ENCODE peak calls at places on chromosomes 7 and 10, in four cellular contexts. D is mesendoderm, V is H1, E is trophoblast cell. B is an unnamed sample.

GRCh38 chr10:62502995-62503613 is 128.9 kb downstream of the ZNF365 start:
- DNase-seq in D (no peak), V (no peak), E (no peak), B (no peak)

GRCh38 chr10:15879663-15880062 is 19.4 kb upstream of the MINDY3 start:
- DNase-seq in D (peak; percentile 51), V (no peak), E (no peak), B (no peak)

GRCh38 chr7:132422502-132423101 is 153.7 kb downstream of the PLXNA4 start:
- DNase-seq in E (no peak), D (no peak), V (no peak), B (no peak)

GRCh38 chr10:59593768-59594167 is 115.9 kb downstream of the SLC16A9 start:
- DNase-seq in D (no peak), V (no peak), E (no peak), B (no peak)

GRCh38 chr7:47132471-47132870 is 449.4 kb downstream of the TNS3 start:
- DNase-seq in D (no peak), V (no peak), E (no peak), B (no peak)

GRCh38 chr7:48924433-48924832 is at the start of gene CDC14C:
- DNase-seq in E (no peak), V (no peak), D (no peak), B (no peak)

GRCh38 chr7:54166419-54166818 is 375.8 kb upstream of the VSTM2A start:
- DNase-seq in V (no peak), E (no peak), D (no peak), B (no peak)

GRCh38 chr10:59240581-59241183 is 64.2 kb downstream of the PHYHIPL start:
- DNase-seq in D (peak; percentile 40), E (no peak), V (peak; percentile 49), B (no peak)

GRCh38 chr10:117454502-117454901 is 79.3 kb upstream of the PDZD8 start:
- DNase-seq in E (no peak), D (no peak), V (no peak), B (no peak)

GRCh38 chr10:92892706-92893054 is 44.4 kb downstream of the EXOC6 start:
- DNase-seq in E (no peak), V (no peak), D (no peak), B (no peak)

GRCh38 chr7:26399309-26399610 is 107.6 kb downstream of the SNX10 start:
- DNase-seq in E (no peak), D (peak; percentile 48), V (no peak), B (peak; percentile 41)

GRCh38 chr10:133100706-133101463 is 13.2 kb downstream of the ADGRA1 start:
- DNase-seq in E (no peak), D (peak; percentile 94), V (peak; percentile 94), B (peak; percentile 99)

GRCh38 chr7:30799976-30800661 is 28.9 kb downstream of the MINDY4 start:
- DNase-seq in D (no peak), E (no peak), V (peak; percentile 22), B (no peak)
- H3K4ac ChIP-seq in D (no peak overlapping the region), E (no peak overlapping the region), V (no peak overlapping the region), B (no peak overlapping the region)

GRCh38 chr7:24899905-24900304 is 80.1 kb downstream of the OSBPL3 start:
- DNase-seq in V (peak; percentile 6), E (no peak), D (no peak), B (no peak)
- H3K79me2 ChIP-seq in V (no peaks in the 10 kb centered on the region), E (no peaks in the 10 kb centered on the region), D (no peaks in the 10 kb centered on the region), B (no peaks in the 10 kb centered on the region)

GRCh38 chr10:110486680-110487410 is 10.9 kb upstream of the DUSP5 start:
- DNase-seq in E (no peak), V (no peak), D (no peak), B (no peak)
- H3K4ac ChIP-seq in E (no peak overlapping the region), V (no peak overlapping the region), D (peak overlapping the region; percentile 85), B (no peak overlapping the region)

GRCh38 chr10:11204355-11204879 is 186.7 kb downstream of the CELF2 start:
- DNase-seq in E (no peak), D (peak; percentile 23), V (peak; percentile 56), B (no peak)

GRCh38 chr10:11205026-11205772 is 187.5 kb downstream of the CELF2 start:
- DNase-seq in D (peak; percentile 9), E (no peak), V (no peak), B (no peak)

GRCh38 chr10:11197854-11198253 is 180.2 kb downstream of the CELF2 start:
- DNase-seq in V (no peak), D (no peak), E (no peak), B (no peak)

GRCh38 chr10:11197266-11197712 is 179.6 kb downstream of the CELF2 start:
- DNase-seq in E (no peak), V (no peak), D (no peak), B (peak; percentile 40)

GRCh38 chr10:11201911-11202310 is 184.2 kb downstream of the CELF2 start:
- DNase-seq in D (no peak), V (no peak), E (no peak), B (no peak)
- H3K79me2 ChIP-seq in D (no peaks in the 10 kb centered on the region), V (no peaks in the 10 kb centered on the region), E (no peaks in the 10 kb centered on the region), B (no peaks in the 10 kb centered on the region)

GRCh38 chr10:63672491-63672890 is 151.3 kb downstream of the REEP3 start:
- DNase-seq in V (no peak), E (no peak), D (peak; percentile 45), B (no peak)
- H3K4ac ChIP-seq in V (no peak overlapping the region), E (no peak overlapping the region), D (no peak overlapping the region), B (no peak overlapping the region)

GRCh38 chr10:124644771-124645170 is 99.4 kb downstream of the FAM53B start:
- DNase-seq in E (no peak), D (peak; percentile 34), V (no peak), B (peak; percentile 59)

GRCh38 chr10:124643281-124644009 is 100.7 kb downstream of the FAM53B start:
- DNase-seq in D (no peak), E (no peak), V (no peak), B (no peak)

GRCh38 chr10:124645496-124646095 is 98.6 kb downstream of the FAM53B start:
- DNase-seq in E (no peak), D (no peak), V (no peak), B (no peak)

GRCh38 chr10:124642076-124642710 is 102.0 kb downstream of the FAM53B start:
- DNase-seq in D (no peak), V (no peak), E (no peak), B (no peak)

GRCh38 chr10:124644281-124644680 is 99.9 kb downstream of the FAM53B start:
- DNase-seq in E (no peak), D (no peak), V (no peak), B (no peak)
- H3K79me2 ChIP-seq in E (peaks cover 2% of the 10 kb centered on the region), D (no peaks in the 10 kb centered on the region), V (no peaks in the 10 kb centered on the region), B (peaks cover 3% of the 10 kb centered on the region)

GRCh38 chr10:19250542-19250941 is 201.9 kb downstream of the MALRD1 start:
- DNase-seq in E (no peak), D (no peak), V (no peak), B (no peak)
- H3K4ac ChIP-seq in E (no peak overlapping the region), D (no peak overlapping the region), V (no peak overlapping the region), B (no peak overlapping the region)

DNA sequence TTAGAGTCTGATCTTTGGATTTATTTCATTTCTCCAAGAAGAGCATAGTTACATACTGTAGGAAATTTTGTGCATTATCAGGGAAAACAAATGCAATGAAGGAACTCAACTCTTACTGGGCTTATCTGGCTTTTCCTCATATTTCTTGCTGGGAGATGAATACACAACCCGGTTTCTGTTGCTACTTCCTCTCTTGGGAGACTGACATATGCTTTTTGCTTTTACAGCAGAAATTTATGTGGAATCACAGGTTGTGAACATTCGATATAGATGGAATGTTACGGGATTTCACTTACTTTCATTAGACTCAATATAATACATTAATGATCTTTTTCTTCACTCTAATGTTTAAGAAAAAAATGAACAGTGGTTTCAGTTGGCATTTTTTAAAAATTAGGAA is 7.0 kb downstream of the SND1 start:
- DNase-seq in E (no peak), D (no peak), V (no peak), B (no peak)
- H3K79me2 ChIP-seq in E (peaks cover 22% of the 10 kb centered on the region), D (peaks cover 91% of the 10 kb centered on the region), V (peaks cover 100% of the 10 kb centered on the region), B (peaks cover 65% of the 10 kb centered on the region)

GRCh38 chr7:17236161-17236560 is 62.3 kb upstream of the AHR start:
- DNase-seq in D (peak; percentile 93), V (no peak), E (peak; percentile 27), B (no peak)
- H3K4ac ChIP-seq in D (no peak overlapping the region), V (no peak overlapping the region), E (no peak overlapping the region), B (no peak overlapping the region)